ENCODE peak calls at places on chromosomes 4 and X, in four cellular contexts. J is naive B cell, M is pons, X is fibroblast of pulmonary artery. P is an unnamed sample.

GRCh38 chr4:14168919-14169318 is 541.4 kb upstream of the BOD1L1 start:
- DNase-seq in J (no peak), M (peak), X (peak), P (peak)

GRCh38 chr4:63169836-63170235 is 1239.4 kb downstream of the TECRL start:
- DNase-seq in J (no peak), M (no peak), X (no peak), P (no peak)

GRCh38 chr4:128862608-128863313 is 53.3 kb downstream of the JADE1 start:
- DNase-seq in J (no peak), M (no peak), X (no peak), P (no peak)

GRCh38 chrX:145910017-145910416 is 92.4 kb downstream of the SLITRK2 start:
- DNase-seq in J (no peak), M (peak), X (no peak), P (no peak)

GRCh38 chrX:20965270-20966044 is 408.8 kb upstream of the CNKSR2 start:
- DNase-seq in J (no peak), M (no peak), X (no peak), P (no peak)

GRCh38 chr4:77072195-77072753 is 3.5 kb downstream of the CCNI start:
- DNase-seq in J (no peak), M (no peak), X (no peak), P (no peak)

GRCh38 chrX:72021975-72022374 is 109.7 kb downstream of the RTL5 start:
- DNase-seq in J (no peak), M (no peak), X (no peak), P (no peak)

GRCh38 chr4:74117024-74117534 is 18.1 kb upstream of the CXCL2 start:
- DNase-seq in J (no peak), M (peak), X (peak), P (no peak)

GRCh38 chr4:15717126-15717525 is 14.3 kb downstream of the BST1 start:
- DNase-seq in J (no peak), M (no peak), X (peak), P (no peak)

GRCh38 chr4:2931765-2932560 is 31.2 kb downstream of the NOP14 start:
- DNase-seq in J (peak), M (no peak), X (no peak), P (no peak)

GRCh38 chr4:74364649-74365491 is at the start of gene EREG:
- DNase-seq in J (peak), M (no peak), X (peak), P (peak)

GRCh38 chr4:180664766-180665368 is 1578.3 kb upstream of the TENM3 start:
- DNase-seq in J (peak), M (peak), X (peak), P (peak)

GRCh38 chrX:23993012-23993633 is 33.9 kb downstream of the KLHL15 start:
- DNase-seq in J (no peak), M (no peak), X (peak), P (no peak)

GRCh38 chr4:2141762-2142520 is 82.8 kb downstream of the NAT8L start:
- DNase-seq in J (no peak), M (peak), X (no peak), P (no peak)

GRCh38 chrX:130097507-130098201 is 12.6 kb downstream of the ELF4 start:
- DNase-seq in J (no peak), M (no peak), X (no peak), P (no peak)

GRCh38 chr4:98778206-98778605 is 119.8 kb upstream of the TSPAN5 start:
- DNase-seq in J (no peak), M (no peak), X (peak), P (peak)

GRCh38 chrX:68989865-68990606 is 161.2 kb downstream of the EFNB1 start:
- DNase-seq in J (no peak), M (no peak), X (peak), P (no peak)

GRCh38 chr4:153919667-153920066 is 130.8 kb upstream of the SFRP2 start:
- DNase-seq in J (no peak), M (no peak), X (peak), P (no peak)

GRCh38 chr4:22635692-22636091 is 57.0 kb upstream of the GBA3 start:
- DNase-seq in J (no peak), M (no peak), X (no peak), P (no peak)

GRCh38 chrX:132218100-132218807 is 993 bp downstream of the RAP2C start:
- DNase-seq in J (peak), M (peak), X (peak), P (peak)

GRCh38 chr4:23373269-23373668 is 516.6 kb downstream of the PPARGC1A start:
- DNase-seq in J (no peak), M (peak), X (peak), P (peak)

GRCh38 chr4:174119051-174119450 is 164.4 kb downstream of the FBXO8 start:
- DNase-seq in J (no peak), M (no peak), X (peak), P (peak)

GRCh38 chr4:153438916-153439756 is 27.0 kb upstream of the TMEM131L start:
- DNase-seq in J (peak), M (no peak), X (no peak), P (no peak)

GRCh38 chr4:42151568-42152506 is 618 bp downstream of the BEND4 start:
- DNase-seq in J (peak), M (no peak), X (peak), P (no peak)

GRCh38 chrX:13763489-13763888 is 28.9 kb downstream of the OFD1 start:
- DNase-seq in J (no peak), M (peak), X (no peak), P (no peak)

GRCh38 chrX:1903380-1903935 is 288.6 kb downstream of the ASMT start:
- DNase-seq in J (no peak), M (no peak), X (peak), P (peak)

GRCh38 chr4:98006814-98007412 is 136.4 kb downstream of the STPG2 start:
- DNase-seq in J (no peak), M (no peak), X (no peak), P (no peak)

GRCh38 chr4:29734785-29735184 is 985.4 kb upstream of the PCDH7 start:
- DNase-seq in J (no peak), M (no peak), X (no peak), P (no peak)

GRCh38 chrX:152915541-152916241 is 17.8 kb downstream of the ZNF185 start:
- DNase-seq in J (peak), M (no peak), X (peak), P (peak)

GRCh38 chrX:6917666-6918065 is 229.8 kb upstream of the STS start:
- DNase-seq in J (no peak), M (no peak), X (no peak), P (no peak)

GRCh38 chrX:135389717-135390116 is 32.0 kb upstream of the SMIM10L2A start:
- DNase-seq in J (no peak), M (no peak), X (no peak), P (no peak)

GRCh38 chr4:107862658-107863057 is 37.9 kb downstream of the SGMS2 start:
- DNase-seq in J (no peak), M (no peak), X (peak), P (peak)

GRCh38 chrX:73916931-73917657 is 354.1 kb downstream of the CHIC1 start:
- DNase-seq in J (no peak), M (no peak), X (peak), P (peak)

GRCh38 chr4:147488551-147488950 is 7.7 kb downstream of the EDNRA start:
- DNase-seq in J (no peak), M (no peak), X (no peak), P (no peak)

GRCh38 chr4:55554453-55555030 is 7.8 kb upstream of the CLOCK start:
- DNase-seq in J (no peak), M (peak), X (peak), P (no peak)

GRCh38 chrX:71107245-71107644 is 705 bp upstream of the CXorf65 start:
- DNase-seq in J (no peak), M (no peak), X (no peak), P (no peak)

P was measured in H54.